ENCODE peak calls at places on chromosomes 7 and 10, in four cellular contexts. Y is posterior vena cava; D is stimulated activated CD4-positive, alpha-beta T cell treated with anti-CD3 and anti-CD28 coated beads, Interleukin-15, amount 100 ng/mL, for 24 hours; P is RWPE1. Z is an unnamed sample.

GRCh38 chr10:121263407-121263783 is 334.8 kb downstream of the FGFR2 start:
- DNase-seq in Y (no peak), D (no peak), P (no peak), Z (no peak)

GRCh38 chr7:151069841-151070572 is 10.6 kb downstream of the FASTK start:
- DNase-seq in Y (no peak), D (no peak), P (no peak), Z (no peak)

GRCh38 chr10:94012834-94013830 is 19.4 kb downstream of the PLCE1 start:
- DNase-seq in Y (no peak), D (no peak), P (no peak), Z (no peak)

GRCh38 chr7:101021703-101022102 is 1.8 kb downstream of the MUC17 start:
- DNase-seq in Y (no peak), D (no peak), P (no peak), Z (no peak)

GRCh38 chr10:2145486-2145885 is 408.2 kb upstream of the ADARB2 start:
- DNase-seq in Y (no peak), D (no peak), P (no peak), Z (no peak)

GRCh38 chr7:154646126-154647013 is 356.6 kb downstream of the PAXIP1 start:
- DNase-seq in Y (no peak), D (no peak), P (peak), Z (no peak)

GRCh38 chr7:129343099-129343700 is 91.0 kb upstream of the STRIP2 start:
- DNase-seq in Y (no peak), D (no peak), P (peak), Z (no peak)

GRCh38 chr7:4809091-4809591 is 33.7 kb downstream of the AP5Z1 start:
- DNase-seq in Y (no peak), D (peak), P (no peak), Z (no peak)

GRCh38 chr10:74874649-74875048 is 48.2 kb downstream of the KAT6B start:
- DNase-seq in Y (no peak), D (no peak), P (no peak), Z (no peak)

GRCh38 chr10:51469666-51470065 is 229.7 kb downstream of the CSTF2T start:
- DNase-seq in Y (no peak), D (no peak), P (no peak), Z (no peak)

GRCh38 chr7:27118580-27118979 is 12.0 kb downstream of the HOXA4 start:
- DNase-seq in Y (no peak), D (no peak), P (no peak), Z (no peak)

GRCh38 chr10:63703740-63704345 is 182.6 kb downstream of the REEP3 start:
- DNase-seq in Y (no peak), D (no peak), P (no peak), Z (no peak)

GRCh38 chr10:10094700-10095099 is 923.0 kb upstream of the CELF2 start:
- DNase-seq in Y (no peak), D (no peak), P (no peak), Z (no peak)

GRCh38 chr7:50792342-50793114 is 9.8 kb upstream of the GRB10 start:
- DNase-seq in Y (peak), D (peak), P (no peak), Z (peak)

GRCh38 chr10:12812541-12812940 is 189.0 kb downstream of the CCDC3 start:
- DNase-seq in Y (no peak), D (no peak), P (no peak), Z (peak)